ENCODE peak calls at places on chromosomes 16 and 17, in six cellular contexts. P, D, A, H, J and W are unnamed samples.

GRCh38 chr17:41939044-41939695 is 8.8 kb downstream of the ODAD4 start:
- DNase-seq in J (no peak), P (no peak), H (no peak), D (no peak), A (no peak), W (no peak)

GRCh38 chr17:29155235-29155965 is 24.8 kb downstream of the MYO18A start:
- DNase-seq in J (no peak), A (peak; percentile 80), D (peak; percentile 87), H (no peak), P (peak; percentile 57), W (peak; percentile 78)

GRCh38 chr16:58494981-58495860 is 4.7 kb upstream of the NDRG4 start:
- DNase-seq in J (peak; percentile 42), P (peak; percentile 78), D (peak; percentile 81), A (peak; percentile 88), H (peak; percentile 18), W (peak; percentile 79)

GRCh38 chr16:19559242-19559910 is 3.9 kb downstream of the VPS35L start:
- DNase-seq in A (peak; percentile 79), J (no peak), P (no peak), H (peak; percentile 40), D (no peak), W (peak; percentile 48)

GRCh38 chr17:8073627-8074485 is 13.7 kb downstream of the ALOX12B start:
- DNase-seq in P (peak; percentile 50), A (peak; percentile 78), D (peak; percentile 93), H (peak; percentile 70), J (peak; percentile 72), W (peak; percentile 39)

GRCh38 chr17:50055426-50056216 is at the start of gene ITGA3:
- DNase-seq in A (peak; percentile 96), P (peak; percentile 71), H (peak; percentile 42), D (peak; percentile 94), J (peak; percentile 76), W (peak; percentile 90)

GRCh38 chr17:4572131-4572530 is 11.8 kb upstream of the GGT6 start:
- DNase-seq in P (no peak), A (no peak), D (no peak), J (no peak), H (no peak), W (no peak)

GRCh38 chr17:1746975-1747543 is 4.4 kb downstream of the SERPINF2 start:
- DNase-seq in A (no peak), D (no peak), J (no peak), P (no peak), H (no peak), W (no peak)

GRCh38 chr17:7330099-7331015 is 1.2 kb upstream of the NEURL4 start:
- DNase-seq in J (peak; percentile 80), D (peak; percentile 92), H (peak; percentile 81), A (peak; percentile 88), P (peak; percentile 80), W (peak; percentile 86)

GRCh38 chr16:85365120-85365519 is 248.0 kb upstream of the GSE1 start:
- DNase-seq in J (no peak), H (no peak), D (no peak), A (no peak), P (no peak), W (no peak)

GRCh38 chr17:21548236-21548635 is 144.1 kb upstream of the KCNJ18 start:
- DNase-seq in D (no peak), A (peak; percentile 23), J (no peak), H (no peak), P (no peak), W (no peak)

GRCh38 chr16:240559-240958 is 5.9 kb downstream of the FAM234A start:
- DNase-seq in P (no peak), J (no peak), A (no peak), H (no peak), D (no peak), W (no peak)

GRCh38 chr17:17749921-17750320 is 68.7 kb downstream of the RAI1 start:
- DNase-seq in A (peak; percentile 56), P (peak; percentile 63), J (no peak), H (peak; percentile 50), D (no peak), W (no peak)

GRCh38 chr16:73192227-73192894 is 144.4 kb upstream of the ZFHX3 start:
- DNase-seq in H (no peak), J (no peak), P (no peak), A (peak; percentile 91), D (no peak), W (no peak)

GRCh38 chr17:66947311-66947710 is 17.2 kb upstream of the CACNG4 start:
- DNase-seq in D (no peak), P (no peak), H (no peak), A (no peak), J (no peak), W (no peak)

GRCh38 chr16:24589997-24590396 is 50.6 kb downstream of the RBBP6 start:
- DNase-seq in J (no peak), H (no peak), P (no peak), A (no peak), D (no peak), W (no peak)

GRCh38 chr17:63286254-63286653 is 159.9 kb downstream of the CYB561 start:
- DNase-seq in J (no peak), H (no peak), D (no peak), P (no peak), A (no peak), W (no peak)

GRCh38 chr16:55175389-55175788 is 148.6 kb upstream of the IRX6 start:
- DNase-seq in H (no peak), J (no peak), D (no peak), P (no peak), A (no peak), W (no peak)

GRCh38 chr16:28187595-28188004 is 24.2 kb downstream of the XPO6 start:
- DNase-seq in D (no peak), J (no peak), H (peak; percentile 20), A (no peak), P (no peak), W (no peak)

GRCh38 chr16:85238233-85238647 is 126.0 kb upstream of the CIBAR2 start:
- DNase-seq in H (no peak), J (peak; percentile 81), D (peak; percentile 94), A (peak; percentile 91), P (peak; percentile 96), W (peak; percentile 87)

GRCh38 chr16:62036101-62036806 is at the start of gene CDH8:
- DNase-seq in A (no peak), J (no peak), P (no peak), D (peak; percentile 82), H (no peak), W (no peak)

GRCh38 chr16:28264656-28265055 is 27.7 kb upstream of the SBK1 start:
- DNase-seq in H (no peak), P (no peak), A (peak; percentile 66), J (peak; percentile 60), D (no peak), W (no peak)

GRCh38 chr16:55331648-55332185 is 7.7 kb downstream of the IRX6 start:
- DNase-seq in J (no peak), D (no peak), P (no peak), A (no peak), H (no peak), W (no peak)

GRCh38 chr17:79393358-79394038 is 217.4 kb downstream of the RBFOX3 start:
- DNase-seq in A (peak; percentile 77), J (peak; percentile 81), H (peak; percentile 27), P (peak; percentile 75), D (peak; percentile 95), W (peak; percentile 68)

GRCh38 chr17:44084131-44084538 is 13.6 kb downstream of the G6PC3 start:
- DNase-seq in P (no peak), A (peak; percentile 47), D (no peak), J (no peak), H (no peak), W (no peak)

GRCh38 chr17:43536236-43537088 is 9.7 kb downstream of the ETV4 start:
- DNase-seq in D (peak; percentile 16), P (no peak), A (peak; percentile 89), J (no peak), H (no peak), W (peak; percentile 77)

GRCh38 chr17:28338056-28338768 is 2.7 kb downstream of the TNFAIP1 start:
- DNase-seq in H (no peak), A (peak; percentile 31), J (no peak), D (no peak), P (no peak), W (no peak)

GRCh38 chr16:4092547-4093265 is 23.5 kb downstream of the ADCY9 start:
- DNase-seq in H (no peak), D (no peak), P (no peak), A (no peak), J (no peak), W (no peak)

GRCh38 chr16:85137323-85138072 is 25.2 kb upstream of the CIBAR2 start:
- DNase-seq in J (peak; percentile 94), A (peak; percentile 95), H (no peak), P (peak; percentile 97), D (peak; percentile 97), W (peak; percentile 58)

GRCh38 chr16:49544828-49545227 is 171.2 kb downstream of the C16orf78 start:
- DNase-seq in J (no peak), H (no peak), D (no peak), A (no peak), P (no peak), W (no peak)

GRCh38 chr16:49545243-49545642 is 171.6 kb downstream of the C16orf78 start:
- DNase-seq in P (no peak), D (peak; percentile 53), A (no peak), H (no peak), J (no peak), W (no peak)

GRCh38 chr16:49542391-49542891 is 168.8 kb downstream of the C16orf78 start:
- DNase-seq in H (no peak), D (peak; percentile 64), A (no peak), P (no peak), J (peak; percentile 74), W (peak; percentile 98)

GRCh38 chr16:49540836-49541235 is 167.2 kb downstream of the C16orf78 start:
- DNase-seq in D (peak; percentile 37), P (no peak), J (no peak), A (no peak), H (no peak), W (no peak)

GRCh38 chr16:49543315-49543946 is 169.8 kb downstream of the C16orf78 start:
- DNase-seq in A (no peak), H (no peak), P (no peak), D (peak; percentile 62), J (peak; percentile 55), W (no peak)
- H3K4me1 ChIP-seq in A (no peaks in the 10 kb centered on the region), H (no peaks in the 10 kb centered on the region), P (no peaks in the 10 kb centered on the region), D (no peaks in the 10 kb centered on the region), J (peaks cover 42% of the 10 kb centered on the region), W (peaks cover 29% of the 10 kb centered on the region)

DNA sequence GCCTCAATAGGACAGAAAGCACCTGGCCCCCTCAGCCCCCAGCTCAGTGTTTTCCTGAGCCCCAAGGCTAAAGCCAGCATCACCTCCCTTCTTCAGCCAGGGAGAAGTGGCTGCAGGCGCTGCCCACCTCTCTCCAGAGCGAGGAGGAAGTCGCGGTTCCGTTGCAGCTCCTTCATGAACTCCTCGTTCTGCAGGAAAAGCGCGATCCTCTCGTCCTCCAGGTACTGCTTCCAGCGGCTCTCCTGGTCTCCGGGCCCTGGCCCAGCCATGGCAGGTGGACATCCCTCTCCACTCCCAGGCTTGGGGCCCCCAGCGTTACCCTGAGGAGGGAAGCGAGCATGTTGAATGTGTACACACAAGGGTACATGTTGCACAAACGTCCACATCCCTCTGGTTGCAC is 22.7 kb upstream of the MRPS23 start:
- DNase-seq in A (no peak), D (no peak), H (no peak), P (no peak), J (no peak), W (no peak)
- H3K4me1 ChIP-seq in A (peaks cover 75% of the 10 kb centered on the region), D (no peaks in the 10 kb centered on the region), H (peaks cover 7% of the 10 kb centered on the region), P (peaks cover 30% of the 10 kb centered on the region), J (peaks cover 73% of the 10 kb centered on the region), W (peaks cover 73% of the 10 kb centered on the region)

GRCh38 chr16:57149391-57149790 is 36.4 kb downstream of the PSME3IP1 start:
- DNase-seq in J (no peak), H (no peak), P (no peak), A (no peak), D (peak; percentile 61), W (no peak)
- H3K4me1 ChIP-seq in J (peaks cover 21% of the 10 kb centered on the region), H (peaks cover 4% of the 10 kb centered on the region), P (peaks cover 3% of the 10 kb centered on the region), A (peaks cover 13% of the 10 kb centered on the region), D (no peaks in the 10 kb centered on the region), W (peaks cover 41% of the 10 kb centered on the region)

GRCh38 chr17:35242805-35243458 is at the start of gene SLFN5:
- DNase-seq in P (peak; percentile 97), J (peak; percentile 93), A (peak; percentile 94), D (peak; percentile 97), H (peak; percentile 92), W (peak; percentile 85)
- H3K4me1 ChIP-seq in P (peaks cover 7% of the 10 kb centered on the region), J (peaks cover 25% of the 10 kb centered on the region), A (peaks cover 37% of the 10 kb centered on the region), D (no peaks in the 10 kb centered on the region), H (peaks cover 33% of the 10 kb centered on the region), W (peaks cover 26% of the 10 kb centered on the region)